ENCODE peak calls at places on chromosomes 7 and 10, in five cellular contexts. Z is breast epithelium, D is cardiac muscle cell, Y is endothelial cell of umbilical vein, P is A549. N is an unnamed sample.
A peak's percentile ranks its signal among the peaks of the same experiment; 100 is the strongest.

GRCh38 chr7:139087212-139087611 is 22.3 kb downstream of the ZC3HAV1 start:
- DNase-seq in Z (no peak), D (no peak), Y (no peak), P (no peak), N (no peak)

GRCh38 chr7:33816106-33816505 is 89.2 kb upstream of the BMPER start:
- DNase-seq in Z (no peak), D (no peak), Y (no peak), P (no peak), N (no peak)

GRCh38 chr10:56231436-56231835 is 129.6 kb downstream of the ZWINT start:
- DNase-seq in Z (no peak), D (no peak), Y (no peak), P (no peak), N (no peak)

GRCh38 chr7:16007911-16008310 is 321.4 kb upstream of the MEOX2 start:
- DNase-seq in Z (no peak), D (no peak), Y (no peak), P (no peak), N (peak; percentile 28)

GRCh38 chr7:80721880-80722595 is 83.6 kb downstream of the CD36 start:
- DNase-seq in Z (no peak), D (peak; percentile 87), Y (peak; percentile 10), P (peak; percentile 77), N (peak; percentile 96)

GRCh38 chr10:52814506-52814905 is 41.9 kb upstream of the MBL2 start:
- DNase-seq in Z (no peak), D (no peak), Y (no peak), P (no peak), N (no peak)

GRCh38 chr10:88395677-88396076 is 187.4 kb downstream of the RNLS start:
- DNase-seq in Z (no peak), D (peak; percentile 32), Y (no peak), P (no peak), N (peak; percentile 47)

GRCh38 chr10:88091490-88092061 is 228.2 kb downstream of the PTEN start:
- DNase-seq in Z (peak; percentile 57), D (no peak), Y (no peak), P (no peak), N (no peak)

GRCh38 chr7:15015545-15016314 is 113.2 kb upstream of the DGKB start:
- DNase-seq in Z (no peak), D (peak; percentile 85), Y (peak; percentile 77), P (peak; percentile 26), N (peak; percentile 78)

GRCh38 chr10:129098517-129098916 is 368.5 kb upstream of the MGMT start:
- DNase-seq in Z (no peak), D (no peak), Y (no peak), P (no peak), N (no peak)

GRCh38 chr7:141593134-141593533 is 41.9 kb downstream of the AGK start:
- DNase-seq in Z (no peak), D (peak; percentile 82), Y (peak; percentile 14), P (no peak), N (peak; percentile 91)

GRCh38 chr10:6406220-6407033 is 173.6 kb downstream of the PRKCQ start:
- DNase-seq in Z (no peak), D (peak; percentile 65), Y (peak; percentile 15), P (peak; percentile 64), N (peak; percentile 46)

GRCh38 chr7:132655071-132655761 is 78.9 kb upstream of the PLXNA4 start:
- DNase-seq in Z (peak; percentile 18), D (peak; percentile 85), Y (peak; percentile 6), P (no peak), N (peak; percentile 24)

GRCh38 chr7:101436857-101437576 is 74.3 kb downstream of the COL26A1 start:
- DNase-seq in Z (no peak), D (no peak), Y (no peak), P (peak; percentile 34), N (no peak)

GRCh38 chr10:127736915-127737562 is at the start of gene FOXI2:
- DNase-seq in Z (no peak), D (no peak), Y (no peak), P (no peak), N (no peak)

GRCh38 chr7:128914566-128915151 is 4.2 kb upstream of the KCP start:
- DNase-seq in Z (no peak), D (no peak), Y (no peak), P (no peak), N (no peak)

GRCh38 chr10:86401588-86402282 is 35.1 kb upstream of the GRID1 start:
- DNase-seq in Z (no peak), D (peak; percentile 23), Y (no peak), P (peak; percentile 47), N (no peak)

GRCh38 chr7:101299511-101300464 is 21.8 kb downstream of the IFT22 start:
- DNase-seq in Z (no peak), D (peak; percentile 9), Y (no peak), P (no peak), N (no peak)

GRCh38 chr10:27568196-27569175 is 64.4 kb downstream of the RAB18 start:
- DNase-seq in Z (no peak), D (peak; percentile 67), Y (no peak), P (no peak), N (peak; percentile 64)

GRCh38 chr7:42237891-42238531 is 1.0 kb upstream of the GLI3 start:
- DNase-seq in Z (peak; percentile 81), D (peak; percentile 85), Y (peak; percentile 65), P (no peak), N (peak; percentile 63)

GRCh38 chr10:3812141-3812540 is 27.1 kb upstream of the KLF6 start:
- DNase-seq in Z (no peak), D (no peak), Y (no peak), P (no peak), N (no peak)

GRCh38 chr10:80501913-80502521 is 35.7 kb upstream of the SH2D4B start:
- DNase-seq in Z (no peak), D (no peak), Y (no peak), P (no peak), N (peak; percentile 35)

GRCh38 chr10:91758303-91759146 is 39.7 kb upstream of the TNKS2 start:
- DNase-seq in Z (no peak), D (peak; percentile 79), Y (peak; percentile 64), P (peak; percentile 31), N (peak; percentile 74)

GRCh38 chr7:47939425-47940036 is 8.7 kb downstream of the PKD1L1 start:
- DNase-seq in Z (no peak), D (no peak), Y (no peak), P (no peak), N (no peak)

GRCh38 chr10:92801978-92802872 is 46.1 kb upstream of the EXOC6 start:
- DNase-seq in Z (no peak), D (no peak), Y (no peak), P (no peak), N (no peak)

GRCh38 chr7:130490888-130491771 is 755 bp upstream of the MEST start:
- DNase-seq in Z (no peak), D (peak; percentile 62), Y (peak; percentile 62), P (no peak), N (no peak)

GRCh38 chr7:128903621-128904361 is 6.7 kb downstream of the KCP start:
- DNase-seq in Z (no peak), D (no peak), Y (no peak), P (no peak), N (no peak)

GRCh38 chr7:80372415-80372814 is 139.4 kb downstream of the GNAT3 start:
- DNase-seq in Z (no peak), D (no peak), Y (no peak), P (no peak), N (no peak)

GRCh38 chr7:85041599-85042216 is 145.1 kb downstream of the SEMA3D start:
- DNase-seq in Z (peak; percentile 56), D (peak; percentile 82), Y (peak; percentile 83), P (peak; percentile 17), N (peak; percentile 72)

GRCh38 chr7:154436560-154436959 is 384.4 kb downstream of the DPP6 start:
- DNase-seq in Z (no peak), D (no peak), Y (no peak), P (no peak), N (no peak)

GRCh38 chr10:71078454-71079145 is 133.8 kb upstream of the UNC5B start:
- DNase-seq in Z (peak; percentile 13), D (no peak), Y (no peak), P (no peak), N (no peak)
- H3K4me3 ChIP-seq in Z (no peak overlapping the region), D (no peak overlapping the region), Y (no peak overlapping the region), P (no peak overlapping the region), N (no peak overlapping the region)

DNA sequence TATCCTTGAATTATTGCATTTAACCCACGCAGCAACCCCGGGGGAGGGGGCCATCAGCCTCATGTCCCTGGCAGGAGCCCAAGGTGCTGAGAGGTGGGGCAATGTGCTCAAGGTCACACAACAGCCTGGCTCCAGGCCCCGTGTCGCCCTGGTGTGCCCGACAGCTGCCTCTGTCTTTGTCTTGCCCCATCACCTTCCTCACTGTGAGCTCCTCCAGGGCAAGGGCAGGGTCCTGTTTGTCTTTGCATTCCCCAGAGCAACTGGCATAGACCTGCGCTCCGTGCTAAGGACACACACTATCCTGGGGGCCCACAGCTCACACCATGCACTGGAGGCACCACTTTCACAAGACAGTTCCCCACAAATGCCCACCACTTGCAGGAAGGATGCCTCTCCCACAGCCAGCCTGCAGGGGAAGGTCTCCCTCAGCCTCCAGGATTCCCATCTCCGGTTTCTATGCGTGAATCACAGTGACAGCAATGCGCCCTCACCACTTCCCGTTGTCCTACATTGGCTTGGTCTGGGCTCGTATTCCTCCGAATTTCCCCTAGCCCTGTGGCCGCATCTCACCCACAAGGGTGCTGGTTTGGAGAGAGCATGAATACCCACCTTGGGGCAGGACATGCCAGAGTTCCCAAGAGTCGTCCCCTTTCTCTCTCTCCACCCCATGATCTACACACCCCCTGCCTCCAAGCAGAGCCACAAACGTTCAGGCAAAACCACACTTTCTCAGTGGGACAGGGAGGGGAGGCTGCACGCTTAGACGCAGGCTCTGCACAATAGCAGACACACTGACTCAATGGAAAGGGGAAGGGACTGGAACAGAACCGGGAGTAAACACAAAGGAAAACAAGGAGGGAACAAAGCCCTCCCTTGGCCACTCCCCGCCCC is 10.3 kb downstream of the ITPRIP start:
- DNase-seq in Z (no peak), D (peak; percentile 82), Y (peak; percentile 87), P (no peak), N (peak; percentile 90)
- TF ChIP-seq CTCF in Z (no peak), D (peak; percentile 25), Y (no peak), P (no peak), N (peak; percentile 37)

GRCh38 chr7:50362142-50362541 is 57.6 kb downstream of the IKZF1 start:
- DNase-seq in Z (no peak), D (no peak), Y (no peak), P (no peak), N (no peak)
- H3K4me3 ChIP-seq in Z (no peak overlapping the region), D (no peak overlapping the region), Y (no peak overlapping the region), P (no peak overlapping the region), N (no peak overlapping the region)

GRCh38 chr7:35723011-35723410 is 28.1 kb upstream of the HERPUD2 start:
- DNase-seq in Z (no peak), D (no peak), Y (no peak), P (no peak), N (peak; percentile 79)

GRCh38 chr7:35727571-35727970 is 32.6 kb upstream of the HERPUD2 start:
- DNase-seq in Z (no peak), D (peak; percentile 54), Y (no peak), P (no peak), N (peak; percentile 63)

GRCh38 chr7:35726654-35727053 is 31.7 kb upstream of the HERPUD2 start:
- DNase-seq in Z (no peak), D (no peak), Y (no peak), P (no peak), N (no peak)

GRCh38 chr7:35722054-35722849 is 27.3 kb upstream of the HERPUD2 start:
- DNase-seq in Z (no peak), D (no peak), Y (no peak), P (no peak), N (no peak)

DNA sequence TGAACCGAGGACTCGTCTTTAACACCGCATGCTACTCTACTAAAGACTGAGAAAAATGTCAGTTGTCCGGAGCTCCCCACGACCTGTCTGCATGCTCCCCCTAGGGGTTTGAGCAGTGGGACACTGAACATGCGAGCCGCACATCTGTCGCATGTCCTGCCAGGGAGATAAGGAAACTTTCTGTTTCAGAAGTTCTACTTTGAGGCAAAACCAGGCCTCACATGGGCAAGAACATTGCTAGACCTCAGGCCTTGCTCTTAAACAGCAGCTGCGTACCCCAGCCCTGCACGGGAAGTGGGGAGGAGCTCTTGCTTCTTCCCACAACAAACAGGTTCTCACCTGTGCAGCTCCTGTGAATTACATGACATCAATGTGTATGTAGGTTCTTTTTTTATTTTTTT is 30.3 kb upstream of the HERPUD2 start:
- DNase-seq in Z (no peak), D (no peak), Y (no peak), P (no peak), N (no peak)
- TF ChIP-seq CTCF in Z (no peak), D (no peak), Y (no peak), P (no peak), N (no peak)

N was measured in fibroblast of mammary gland.